ENCODE peak calls at places on chromosome 4, in nine cellular contexts. B, O, T, C, Q, K, S, W and I are unnamed samples.

GRCh38 chr4:8641931-8642650 is 49.5 kb downstream of the CPZ start:
- DNase-seq in O (no peak), S (no peak), C (peak), W (no peak), Q (no peak), T (no peak), K (no peak), B (peak), I (no peak)

GRCh38 chr4:40721730-40722171 is 28.0 kb upstream of the NSUN7 start:
- DNase-seq in T (no peak), S (no peak), Q (no peak), K (no peak), W (no peak), B (no peak), C (no peak), O (no peak), I (peak)

GRCh38 chr4:1414831-1415680 is 8.8 kb upstream of the NKX1-1 start:
- DNase-seq in W (peak), K (no peak), O (no peak), S (no peak), B (peak), T (peak), Q (peak), C (peak), I (no peak)

GRCh38 chr4:179465131-179465797 is 2023.0 kb upstream of the AGA start:
- DNase-seq in W (no peak), K (no peak), T (no peak), S (no peak), Q (no peak), C (no peak), B (no peak), O (no peak), I (peak)

GRCh38 chr4:173371292-173372192 is 788 bp downstream of the SAP30 start:
- DNase-seq in Q (peak), C (peak), K (peak), B (peak), T (peak), S (peak), O (peak), W (peak), I (peak)

GRCh38 chr4:161320377-161320776 is 843.4 kb downstream of the FSTL5 start:
- DNase-seq in O (peak), T (no peak), S (peak), Q (peak), B (no peak), W (peak), C (no peak), K (peak), I (peak)

GRCh38 chr4:101724093-101724492 is 66.4 kb upstream of the BANK1 start:
- DNase-seq in W (no peak), O (no peak), S (no peak), B (no peak), C (no peak), T (no peak), K (no peak), Q (no peak), I (peak)

GRCh38 chr4:85496146-85496849 is 21.3 kb downstream of the ARHGAP24 start:
- DNase-seq in O (no peak), W (no peak), C (no peak), K (no peak), B (no peak), Q (no peak), T (no peak), S (peak), I (peak)

GRCh38 chr4:28443786-28444412 is 1583.3 kb downstream of the STIM2 start:
- DNase-seq in K (peak), C (no peak), W (peak), B (no peak), T (no peak), O (no peak), S (no peak), Q (no peak), I (peak)

GRCh38 chr4:76059750-76060149 is 14.8 kb upstream of the ART3 start:
- DNase-seq in T (no peak), C (no peak), Q (no peak), O (no peak), B (no peak), S (no peak), K (peak), W (no peak), I (peak)

GRCh38 chr4:16532240-16532990 is 306.1 kb upstream of the TAPT1 start:
- DNase-seq in W (no peak), S (peak), T (no peak), Q (no peak), B (no peak), C (no peak), O (no peak), K (peak), I (peak)

GRCh38 chr4:56530269-56531148 is 24.9 kb downstream of the ARL9 start:
- DNase-seq in Q (peak), C (peak), K (peak), S (peak), B (peak), O (peak), W (peak), T (peak), I (peak)

GRCh38 chr4:54011201-54011600 is 53.2 kb downstream of the CHIC2 start:
- DNase-seq in C (no peak), O (no peak), Q (no peak), B (no peak), W (no peak), S (no peak), T (no peak), K (no peak), I (no peak)

GRCh38 chr4:8067274-8067936 is 91.2 kb downstream of the ABLIM2 start:
- DNase-seq in Q (no peak), O (no peak), W (no peak), K (no peak), C (no peak), T (no peak), B (peak), S (no peak), I (no peak)

GRCh38 chr4:13299343-13299742 is 184.8 kb downstream of the RAB28 start:
- DNase-seq in K (no peak), Q (no peak), B (no peak), O (no peak), C (no peak), T (no peak), S (no peak), W (no peak), I (no peak)

GRCh38 chr4:86496094-86497060 is 97.7 kb upstream of the PTPN13 start:
- DNase-seq in W (no peak), T (no peak), K (peak), B (no peak), Q (peak), O (peak), C (no peak), S (peak), I (peak)

GRCh38 chr4:16269742-16270522 is 43.7 kb upstream of the TAPT1 start:
- DNase-seq in S (peak), K (peak), C (no peak), T (no peak), B (no peak), O (no peak), Q (no peak), W (no peak), I (peak)

GRCh38 chr4:8908206-8908893 is 36.7 kb upstream of the HMX1 start:
- DNase-seq in B (peak), W (peak), O (no peak), C (peak), K (no peak), S (no peak), Q (peak), T (peak), I (no peak)

GRCh38 chr4:6839579-6839978 is 57.1 kb downstream of the KIAA0232 start:
- DNase-seq in B (no peak), S (no peak), C (no peak), O (no peak), T (no peak), W (peak), K (no peak), Q (no peak), I (no peak)

GRCh38 chr4:24836843-24837242 is 41.5 kb downstream of the SOD3 start:
- DNase-seq in W (no peak), B (no peak), T (no peak), O (no peak), Q (no peak), C (no peak), S (no peak), K (no peak), I (no peak)

GRCh38 chr4:1628892-1629703 is 55.0 kb downstream of the FAM53A start:
- DNase-seq in B (peak), W (peak), Q (peak), K (peak), T (peak), O (peak), S (peak), C (peak), I (no peak)

GRCh38 chr4:156751486-156751885 is 220.1 kb downstream of the PDGFC start:
- DNase-seq in T (no peak), O (no peak), B (no peak), K (peak), W (no peak), C (no peak), Q (no peak), S (peak), I (peak)

GRCh38 chr4:158729716-158730559 is 6.7 kb upstream of the PPID start:
- DNase-seq in O (peak), B (no peak), C (no peak), T (peak), K (peak), W (peak), S (peak), Q (peak), I (peak)

GRCh38 chr4:15117270-15117946 is 115.1 kb downstream of the CPEB2 start:
- DNase-seq in T (no peak), O (no peak), Q (no peak), K (no peak), S (no peak), W (no peak), B (no peak), C (no peak), I (no peak)

GRCh38 chr4:37490391-37491347 is 195.5 kb downstream of the RELL1 start:
- DNase-seq in B (no peak), K (no peak), O (no peak), C (no peak), S (no peak), W (no peak), Q (no peak), T (no peak), I (no peak)

GRCh38 chr4:95998311-95998710 is 158.4 kb downstream of the PDHA2 start:
- DNase-seq in W (no peak), O (no peak), C (no peak), Q (no peak), T (no peak), B (no peak), S (no peak), K (peak), I (peak)

GRCh38 chr4:100340534-100341364 is 150.5 kb upstream of the DDIT4L start:
- DNase-seq in B (no peak), O (no peak), C (no peak), K (no peak), W (no peak), Q (no peak), T (no peak), S (peak), I (no peak)

GRCh38 chr4:102883278-102883677 is 14.5 kb downstream of the CISD2 start:
- DNase-seq in S (no peak), C (no peak), B (no peak), W (no peak), K (no peak), Q (no peak), T (no peak), O (no peak), I (no peak)

GRCh38 chr4:37827030-37827705 is 682 bp downstream of the PGM2 start:
- DNase-seq in B (no peak), T (peak), K (peak), S (peak), Q (peak), W (peak), O (no peak), C (no peak), I (peak)

GRCh38 chr4:151472711-151473110 is 63.7 kb downstream of the FHIP1A start:
- DNase-seq in C (no peak), Q (no peak), W (no peak), K (no peak), T (no peak), S (peak), B (no peak), O (no peak), I (no peak)

GRCh38 chr4:48360285-48360965 is 19.1 kb downstream of the SLAIN2 start:
- DNase-seq in T (no peak), W (no peak), K (peak), C (no peak), O (no peak), B (no peak), Q (no peak), S (peak), I (peak)

GRCh38 chr4:115418997-115419396 is 305.6 kb upstream of the NDST4 start:
- DNase-seq in C (no peak), T (no peak), Q (no peak), K (no peak), O (no peak), W (no peak), B (no peak), S (no peak), I (no peak)

GRCh38 chr4:84235545-84235944 is 263.5 kb downstream of the NKX6-1 start:
- DNase-seq in Q (no peak), B (no peak), O (no peak), T (no peak), W (no peak), C (no peak), K (no peak), S (no peak), I (no peak)

GRCh38 chr4:4694296-4694772 is 152.5 kb upstream of the STX18 start:
- DNase-seq in O (no peak), Q (peak), S (peak), K (no peak), T (no peak), W (peak), C (no peak), B (peak), I (no peak)

GRCh38 chr4:70515342-70516245 is 2.8 kb upstream of the AMTN start:
- DNase-seq in C (no peak), S (peak), O (no peak), W (no peak), Q (no peak), K (peak), B (no peak), T (no peak), I (peak)

GRCh38 chr4:25413261-25413660 is 36.2 kb downstream of the ANAPC4 start:
- DNase-seq in C (no peak), K (no peak), Q (no peak), B (no peak), T (no peak), S (peak), W (no peak), O (no peak), I (no peak)

GRCh38 chr4:139902328-139903217 is 237.0 kb downstream of the MGST2 start:
- DNase-seq in T (no peak), Q (peak), W (no peak), C (no peak), K (no peak), O (no peak), S (peak), B (no peak), I (no peak)

GRCh38 chr4:6383929-6384328 is 88.5 kb downstream of the PPP2R2C start:
- DNase-seq in T (no peak), Q (no peak), K (no peak), C (no peak), B (peak), W (no peak), S (no peak), O (no peak), I (no peak)

GRCh38 chr4:181959121-181959520 is 284.1 kb upstream of the TENM3 start:
- DNase-seq in K (peak), B (no peak), O (no peak), T (no peak), Q (no peak), S (peak), W (peak), C (no peak), I (peak)